ENCODE peak calls at places on chromosomes 2 and 18, in seven cellular contexts. P is AG09309; K is naive thymus-derived CD8-positive, alpha-beta T cell; M is activated T-cell treated with anti-CD3 and anti-CD28 coated beads for 1 hour; Y is head of caudate nucleus; L is thyroid gland; R is activated naive CD4-positive, alpha-beta T cell. Z is an unnamed sample.

GRCh38 chr2:105800036-105800755 is 55.5 kb downstream of the NCK2 start:
- DNase-seq in L (no peak), Y (no peak), K (no peak), R (no peak), P (no peak), M (no peak), Z (peak; percentile 69)

GRCh38 chr18:35183846-35184245 is 57.0 kb upstream of the ZNF397 start:
- DNase-seq in P (no peak), M (no peak), R (no peak), K (no peak), L (no peak), Y (no peak), Z (no peak)

GRCh38 chr2:108927936-108928659 is 60.9 kb downstream of the EDAR start:
- DNase-seq in Y (no peak), K (peak; percentile 42), M (no peak), R (peak; percentile 6), P (peak; percentile 8), L (peak; percentile 20), Z (no peak)

GRCh38 chr18:24094561-24094960 is 44.3 kb upstream of the CABYR start:
- DNase-seq in P (no peak), M (no peak), L (no peak), Y (no peak), K (no peak), R (no peak), Z (no peak)

GRCh38 chr2:150371066-150371812 is 116.2 kb downstream of the RND3 start:
- DNase-seq in Y (no peak), R (no peak), K (no peak), L (no peak), M (no peak), P (no peak), Z (no peak)

GRCh38 chr18:74508821-74509225 is 12.7 kb downstream of the CNDP2 start:
- DNase-seq in L (no peak), Y (peak; percentile 15), R (no peak), P (no peak), M (no peak), K (no peak), Z (no peak)

GRCh38 chr2:118878531-118879149 is 31.2 kb upstream of the EN1 start:
- DNase-seq in P (no peak), R (no peak), K (no peak), Y (no peak), L (no peak), M (no peak), Z (no peak)

GRCh38 chr2:50606860-50607259 is 425.1 kb downstream of the NRXN1 start:
- DNase-seq in R (no peak), L (no peak), P (no peak), M (no peak), Y (no peak), K (no peak), Z (no peak)

GRCh38 chr2:134917958-134918517 is 584 bp upstream of the CCNT2 start:
- DNase-seq in K (peak; percentile 88), R (peak; percentile 86), Y (no peak), P (no peak), L (peak; percentile 92), M (peak; percentile 82), Z (peak; percentile 95)

GRCh38 chr18:43534511-43534910 is 257.2 kb upstream of the SYT4 start:
- DNase-seq in Y (no peak), P (no peak), M (no peak), K (no peak), R (no peak), L (no peak), Z (no peak)

GRCh38 chr2:112884869-112885502 is 26.0 kb upstream of the IL37 start:
- DNase-seq in R (peak; percentile 33), K (peak; percentile 48), Y (peak; percentile 67), L (peak; percentile 11), M (peak; percentile 52), P (no peak), Z (no peak)

GRCh38 chr2:156190532-156190931 is 142.0 kb downstream of the NR4A2 start:
- DNase-seq in L (no peak), K (no peak), Y (no peak), R (no peak), M (no peak), P (no peak), Z (no peak)

GRCh38 chr2:55133467-55134315 is 83.4 kb upstream of the RTN4 start:
- DNase-seq in P (peak; percentile 80), Y (no peak), L (no peak), K (peak; percentile 57), R (no peak), M (no peak), Z (no peak)

GRCh38 chr2:108923736-108924443 is 65.1 kb downstream of the EDAR start:
- DNase-seq in L (no peak), M (no peak), R (no peak), K (no peak), Y (no peak), P (no peak), Z (no peak)

GRCh38 chr2:54531558-54531957 is 75.4 kb downstream of the SPTBN1 start:
- DNase-seq in M (no peak), K (no peak), R (no peak), Y (no peak), L (no peak), P (no peak), Z (no peak)

GRCh38 chr2:124301915-124302314 is 276.8 kb downstream of the CNTNAP5 start:
- DNase-seq in K (no peak), P (no peak), M (no peak), L (no peak), Y (no peak), R (no peak), Z (no peak)

GRCh38 chr2:83115155-83115554 is 1343.9 kb downstream of the SUCLG1 start:
- DNase-seq in P (no peak), Y (no peak), L (no peak), M (no peak), R (no peak), K (no peak), Z (no peak)

GRCh38 chr2:57881998-57882884 is 164.4 kb upstream of the VRK2 start:
- DNase-seq in P (peak; percentile 13), Y (no peak), K (no peak), L (no peak), R (no peak), M (no peak), Z (no peak)

GRCh38 chr2:177429688-177430325 is 37.2 kb downstream of the AGPS start:
- DNase-seq in R (no peak), Y (no peak), K (no peak), P (peak; percentile 83), L (no peak), M (no peak), Z (no peak)

GRCh38 chr18:55522011-55522410 is 66.0 kb downstream of the TCF4 start:
- DNase-seq in R (no peak), M (no peak), K (no peak), P (no peak), L (no peak), Y (peak; percentile 54), Z (no peak)

GRCh38 chr2:202044777-202045176 is 11.1 kb downstream of the FZD7 start:
- DNase-seq in Y (no peak), R (no peak), L (no peak), K (no peak), M (no peak), P (no peak), Z (no peak)

GRCh38 chr18:76819411-76820136 is 2.8 kb upstream of the ZNF236 start:
- DNase-seq in Y (no peak), K (no peak), L (no peak), P (no peak), R (no peak), M (no peak), Z (no peak)

GRCh38 chr18:11767935-11768334 is 78.9 kb downstream of the GNAL start:
- DNase-seq in M (no peak), K (no peak), R (no peak), L (no peak), P (no peak), Y (no peak), Z (no peak)

GRCh38 chr18:37019157-37019571 is 190.2 kb downstream of the KIAA1328 start:
- DNase-seq in R (no peak), M (no peak), P (no peak), Y (no peak), K (no peak), L (no peak), Z (no peak)

GRCh38 chr2:166803314-166803986 is 84.8 kb upstream of the XIRP2 start:
- DNase-seq in L (no peak), R (no peak), P (no peak), K (no peak), Y (no peak), M (no peak), Z (no peak)

Z was measured in SIG-M5.